ENCODE peak calls at places on chromosomes 6 and 20, in nine cellular contexts. One of them, this sample, is unnamed.

GRCh38 chr6:27260836-27261375 is 13.4 kb downstream of the PRSS16 start:
- DNase-seq in BE2C: no peak
- DNase-seq in transverse colon: no peak
- DNase-seq in fibroblast of lung: no peak
- DNase-seq in pancreas: no peak
- DNase-seq in psoas muscle: no peak
- DNase-seq in Caco-2: no peak
- DNase-seq in keratinocyte: no peak
- DNase-seq in lower lobe of right lung: no peak
- DNase-seq in this sample: no peak

GRCh38 chr20:20292472-20292871 is 75.4 kb upstream of the INSM1 start:
- DNase-seq in keratinocyte: no peak
- DNase-seq in BE2C: no peak
- DNase-seq in lower lobe of right lung: no peak
- DNase-seq in fibroblast of lung: no peak
- DNase-seq in psoas muscle: no peak
- DNase-seq in transverse colon: no peak
- DNase-seq in pancreas: no peak
- DNase-seq in Caco-2: no peak
- DNase-seq in this sample: no peak

GRCh38 chr6:14200047-14200446 is 82.5 kb downstream of the CD83 start:
- DNase-seq in transverse colon: no peak
- DNase-seq in pancreas: no peak
- DNase-seq in BE2C: no peak
- DNase-seq in lower lobe of right lung: no peak
- DNase-seq in Caco-2: no peak
- DNase-seq in keratinocyte: no peak
- DNase-seq in fibroblast of lung: peak; percentile 39
- DNase-seq in psoas muscle: no peak
- DNase-seq in this sample: peak; percentile 9

GRCh38 chr6:400815-401214 is 9.3 kb downstream of the IRF4 start:
- DNase-seq in lower lobe of right lung: no peak
- DNase-seq in keratinocyte: no peak
- DNase-seq in pancreas: no peak
- DNase-seq in Caco-2: no peak
- DNase-seq in psoas muscle: no peak
- DNase-seq in transverse colon: no peak
- DNase-seq in fibroblast of lung: no peak
- DNase-seq in BE2C: no peak
- DNase-seq in this sample: no peak

GRCh38 chr6:1771324-1771723 is 161.6 kb downstream of the FOXC1 start:
- DNase-seq in lower lobe of right lung: no peak
- DNase-seq in keratinocyte: peak; percentile 28
- DNase-seq in pancreas: no peak
- DNase-seq in fibroblast of lung: peak; percentile 51
- DNase-seq in transverse colon: no peak
- DNase-seq in Caco-2: no peak
- DNase-seq in psoas muscle: no peak
- DNase-seq in BE2C: no peak
- DNase-seq in this sample: peak; percentile 32

GRCh38 chr20:18984238-18985200 is 170.9 kb downstream of the SCP2D1 start:
- DNase-seq in fibroblast of lung: no peak
- DNase-seq in lower lobe of right lung: no peak
- DNase-seq in Caco-2: no peak
- DNase-seq in transverse colon: no peak
- DNase-seq in psoas muscle: no peak
- DNase-seq in keratinocyte: no peak
- DNase-seq in pancreas: no peak
- DNase-seq in BE2C: no peak
- DNase-seq in this sample: no peak

GRCh38 chr6:139839506-139840156 is 465.2 kb upstream of the CITED2 start:
- DNase-seq in BE2C: no peak
- DNase-seq in keratinocyte: no peak
- DNase-seq in pancreas: peak; percentile 29
- DNase-seq in Caco-2: no peak
- DNase-seq in fibroblast of lung: no peak
- DNase-seq in psoas muscle: peak; percentile 24
- DNase-seq in transverse colon: no peak
- DNase-seq in lower lobe of right lung: peak; percentile 69
- DNase-seq in this sample: no peak

GRCh38 chr20:35421322-35421721 is 9.5 kb upstream of the UQCC1 start:
- DNase-seq in pancreas: no peak
- DNase-seq in BE2C: no peak
- DNase-seq in Caco-2: no peak
- DNase-seq in psoas muscle: no peak
- DNase-seq in lower lobe of right lung: no peak
- DNase-seq in transverse colon: no peak
- DNase-seq in fibroblast of lung: no peak
- DNase-seq in keratinocyte: no peak
- DNase-seq in this sample: no peak

GRCh38 chr6:85112540-85112939 is 337.3 kb upstream of the NT5E start:
- DNase-seq in pancreas: no peak
- DNase-seq in Caco-2: no peak
- DNase-seq in keratinocyte: no peak
- DNase-seq in BE2C: no peak
- DNase-seq in psoas muscle: no peak
- DNase-seq in lower lobe of right lung: no peak
- DNase-seq in fibroblast of lung: no peak
- DNase-seq in transverse colon: no peak
- DNase-seq in this sample: no peak

GRCh38 chr6:33710296-33711121 is 991 bp downstream of the UQCC2 start:
- DNase-seq in pancreas: no peak
- DNase-seq in fibroblast of lung: no peak
- DNase-seq in keratinocyte: no peak
- DNase-seq in Caco-2: no peak
- DNase-seq in BE2C: no peak
- DNase-seq in transverse colon: no peak
- DNase-seq in psoas muscle: no peak
- DNase-seq in lower lobe of right lung: peak; percentile 24
- DNase-seq in this sample: no peak

GRCh38 chr20:43721429-43722152 is 5.2 kb downstream of the GTSF1L start:
- DNase-seq in keratinocyte: no peak
- DNase-seq in pancreas: no peak
- DNase-seq in Caco-2: no peak
- DNase-seq in transverse colon: no peak
- DNase-seq in lower lobe of right lung: no peak
- DNase-seq in fibroblast of lung: no peak
- DNase-seq in psoas muscle: no peak
- DNase-seq in BE2C: peak; percentile 70
- DNase-seq in this sample: no peak

GRCh38 chr6:155647354-155647753 is 191.7 kb upstream of the NOX3 start:
- DNase-seq in lower lobe of right lung: no peak
- DNase-seq in transverse colon: no peak
- DNase-seq in pancreas: no peak
- DNase-seq in fibroblast of lung: peak; percentile 18
- DNase-seq in Caco-2: no peak
- DNase-seq in psoas muscle: no peak
- DNase-seq in keratinocyte: no peak
- DNase-seq in BE2C: no peak
- DNase-seq in this sample: no peak

GRCh38 chr20:63546256-63546655 is 1.3 kb downstream of the SRMS start:
- DNase-seq in keratinocyte: no peak
- DNase-seq in psoas muscle: no peak
- DNase-seq in transverse colon: no peak
- DNase-seq in lower lobe of right lung: no peak
- DNase-seq in pancreas: no peak
- DNase-seq in Caco-2: no peak
- DNase-seq in fibroblast of lung: no peak
- DNase-seq in BE2C: no peak
- DNase-seq in this sample: no peak

GRCh38 chr6:170166511-170167122 is 124.3 kb downstream of the DLL1 start:
- DNase-seq in pancreas: peak; percentile 10
- DNase-seq in BE2C: no peak
- DNase-seq in fibroblast of lung: no peak
- DNase-seq in psoas muscle: no peak
- DNase-seq in keratinocyte: no peak
- DNase-seq in Caco-2: peak; percentile 23
- DNase-seq in lower lobe of right lung: no peak
- DNase-seq in transverse colon: no peak
- DNase-seq in this sample: no peak

GRCh38 chr20:50893620-50894019 is 37.6 kb downstream of the ADNP start:
- DNase-seq in transverse colon: no peak
- DNase-seq in keratinocyte: no peak
- DNase-seq in fibroblast of lung: no peak
- DNase-seq in pancreas: no peak
- DNase-seq in lower lobe of right lung: no peak
- DNase-seq in psoas muscle: no peak
- DNase-seq in BE2C: no peak
- DNase-seq in Caco-2: no peak
- DNase-seq in this sample: no peak

GRCh38 chr20:50892394-50892793 is 38.8 kb downstream of the ADNP start:
- DNase-seq in Caco-2: no peak
- DNase-seq in psoas muscle: no peak
- DNase-seq in BE2C: no peak
- DNase-seq in fibroblast of lung: no peak
- DNase-seq in keratinocyte: no peak
- DNase-seq in transverse colon: no peak
- DNase-seq in pancreas: no peak
- DNase-seq in lower lobe of right lung: no peak
- DNase-seq in this sample: no peak

GRCh38 chr20:50895111-50895830 is 36.0 kb downstream of the ADNP start:
- DNase-seq in transverse colon: no peak
- DNase-seq in lower lobe of right lung: no peak
- DNase-seq in Caco-2: no peak
- DNase-seq in BE2C: no peak
- DNase-seq in psoas muscle: no peak
- DNase-seq in keratinocyte: no peak
- DNase-seq in fibroblast of lung: no peak
- DNase-seq in pancreas: no peak
- DNase-seq in this sample: peak; percentile 28

GRCh38 chr20:50886184-50886790 is 45.0 kb downstream of the ADNP start:
- DNase-seq in transverse colon: no peak
- DNase-seq in fibroblast of lung: no peak
- DNase-seq in lower lobe of right lung: no peak
- DNase-seq in psoas muscle: no peak
- DNase-seq in BE2C: no peak
- DNase-seq in Caco-2: peak; percentile 38
- DNase-seq in pancreas: no peak
- DNase-seq in keratinocyte: no peak
- DNase-seq in this sample: no peak

GRCh38 chr20:50891138-50891537 is 40.1 kb downstream of the ADNP start:
- DNase-seq in BE2C: no peak
- DNase-seq in psoas muscle: no peak
- DNase-seq in lower lobe of right lung: no peak
- DNase-seq in keratinocyte: no peak
- DNase-seq in transverse colon: no peak
- DNase-seq in Caco-2: no peak
- DNase-seq in fibroblast of lung: peak; percentile 22
- DNase-seq in pancreas: no peak
- DNase-seq in this sample: no peak
- H3K36me3 ChIP-seq in BE2C: peaks cover 80% of the 10 kb centered on the region
- H3K36me3 ChIP-seq in psoas muscle: peaks cover 14% of the 10 kb centered on the region
- H3K36me3 ChIP-seq in lower lobe of right lung: peaks cover 74% of the 10 kb centered on the region
- H3K36me3 ChIP-seq in keratinocyte: peaks cover 28% of the 10 kb centered on the region
- H3K36me3 ChIP-seq in transverse colon: peaks cover 31% of the 10 kb centered on the region
- H3K36me3 ChIP-seq in Caco-2: peaks cover 22% of the 10 kb centered on the region
- H3K36me3 ChIP-seq in fibroblast of lung: peaks cover 10% of the 10 kb centered on the region
- H3K36me3 ChIP-seq in pancreas: peaks cover 20% of the 10 kb centered on the region
- H3K36me3 ChIP-seq in this sample: peaks cover 18% of the 10 kb centered on the region

DNA sequence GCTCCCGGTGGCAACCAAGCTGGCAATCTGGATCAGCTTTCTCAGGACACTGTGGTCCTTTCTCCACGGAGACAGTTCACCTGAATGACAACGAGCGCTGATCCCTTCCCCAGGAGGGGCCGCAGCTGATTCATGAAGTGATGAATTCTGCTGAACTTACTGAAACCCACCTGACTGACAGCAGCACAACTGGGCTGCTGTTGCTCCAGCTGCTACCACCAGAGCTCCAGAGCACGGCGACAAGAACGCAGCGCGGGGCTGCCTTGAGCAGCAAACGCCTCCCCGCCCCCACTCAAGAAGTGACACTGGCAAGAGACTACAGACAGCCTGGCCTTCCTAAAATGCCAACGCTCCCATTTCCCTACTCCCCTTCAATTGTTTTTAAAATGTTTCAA is 10.0 kb downstream of the PXDC1 start:
- DNase-seq in fibroblast of lung: no peak
- DNase-seq in BE2C: no peak
- DNase-seq in transverse colon: peak; percentile 8
- DNase-seq in keratinocyte: no peak
- DNase-seq in psoas muscle: no peak
- DNase-seq in Caco-2: no peak
- DNase-seq in lower lobe of right lung: no peak
- DNase-seq in pancreas: no peak
- DNase-seq in this sample: no peak
- H3K36me3 ChIP-seq in fibroblast of lung: peaks cover 13% of the 10 kb centered on the region
- H3K36me3 ChIP-seq in BE2C: no peaks in the 10 kb centered on the region
- H3K36me3 ChIP-seq in transverse colon: no peaks in the 10 kb centered on the region
- H3K36me3 ChIP-seq in keratinocyte: peaks cover 47% of the 10 kb centered on the region
- H3K36me3 ChIP-seq in psoas muscle: no peaks in the 10 kb centered on the region
- H3K36me3 ChIP-seq in Caco-2: peaks cover 2% of the 10 kb centered on the region
- H3K36me3 ChIP-seq in lower lobe of right lung: peaks cover 26% of the 10 kb centered on the region
- H3K36me3 ChIP-seq in pancreas: no peaks in the 10 kb centered on the region
- H3K36me3 ChIP-seq in this sample: no peaks in the 10 kb centered on the region

DNA sequence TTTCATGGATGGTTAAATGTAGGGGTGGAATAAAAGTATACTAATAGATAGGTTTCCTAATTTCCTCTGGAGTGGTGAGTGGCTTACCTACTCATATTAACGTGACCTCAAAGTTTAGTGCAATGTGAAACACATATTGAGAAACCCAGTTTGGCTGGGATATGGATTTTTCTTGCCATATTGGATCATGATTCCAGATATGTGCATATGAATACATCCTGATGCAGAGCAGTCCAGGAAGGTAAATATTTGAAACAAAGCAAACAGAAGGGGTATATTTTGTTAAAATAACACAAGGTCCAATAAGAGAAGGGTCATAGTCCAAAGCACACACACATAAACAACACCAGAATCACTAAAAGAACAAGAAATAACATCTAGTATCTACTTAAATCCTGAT is 608.1 kb downstream of the PKHD1 start:
- DNase-seq in psoas muscle: no peak
- DNase-seq in transverse colon: no peak
- DNase-seq in fibroblast of lung: no peak
- DNase-seq in BE2C: no peak
- DNase-seq in Caco-2: no peak
- DNase-seq in pancreas: no peak
- DNase-seq in keratinocyte: no peak
- DNase-seq in lower lobe of right lung: no peak
- DNase-seq in this sample: no peak
- H3K36me3 ChIP-seq in psoas muscle: no peaks in the 10 kb centered on the region
- H3K36me3 ChIP-seq in transverse colon: no peaks in the 10 kb centered on the region
- H3K36me3 ChIP-seq in fibroblast of lung: no peaks in the 10 kb centered on the region
- H3K36me3 ChIP-seq in BE2C: no peaks in the 10 kb centered on the region
- H3K36me3 ChIP-seq in Caco-2: no peaks in the 10 kb centered on the region
- H3K36me3 ChIP-seq in pancreas: no peaks in the 10 kb centered on the region
- H3K36me3 ChIP-seq in keratinocyte: no peaks in the 10 kb centered on the region
- H3K36me3 ChIP-seq in lower lobe of right lung: no peaks in the 10 kb centered on the region
- H3K36me3 ChIP-seq in this sample: no peaks in the 10 kb centered on the region

GRCh38 chr6:43070028-43070632 is 6.0 kb upstream of the PTK7 start:
- DNase-seq in transverse colon: no peak
- DNase-seq in pancreas: no peak
- DNase-seq in Caco-2: peak; percentile 59
- DNase-seq in BE2C: peak; percentile 57
- DNase-seq in fibroblast of lung: peak; percentile 59
- DNase-seq in lower lobe of right lung: no peak
- DNase-seq in keratinocyte: no peak
- DNase-seq in psoas muscle: no peak
- DNase-seq in this sample: peak; percentile 23
- H3K36me3 ChIP-seq in transverse colon: peaks cover 14% of the 10 kb centered on the region
- H3K36me3 ChIP-seq in pancreas: peaks cover 4% of the 10 kb centered on the region
- H3K36me3 ChIP-seq in Caco-2: peaks cover 2% of the 10 kb centered on the region
- H3K36me3 ChIP-seq in BE2C: no peaks in the 10 kb centered on the region
- H3K36me3 ChIP-seq in fibroblast of lung: peaks cover 2% of the 10 kb centered on the region
- H3K36me3 ChIP-seq in lower lobe of right lung: peaks cover 55% of the 10 kb centered on the region
- H3K36me3 ChIP-seq in keratinocyte: peaks cover 5% of the 10 kb centered on the region
- H3K36me3 ChIP-seq in psoas muscle: no peaks in the 10 kb centered on the region
- H3K36me3 ChIP-seq in this sample: peaks cover 33% of the 10 kb centered on the region

This sample was measured in small intestine.